ENCODE peak calls at places on chromosomes 7 and 10, in five cellular contexts. E, N, R, T and D are unnamed samples.

GRCh38 chr10:118373786-118374185 is 31.7 kb upstream of the FAM204A start:
- DNase-seq in E (no peak), N (no peak), R (no peak), T (no peak), D (no peak)

GRCh38 chr7:55177068-55177530 is 158.3 kb downstream of the EGFR start:
- DNase-seq in E (no peak), N (no peak), R (no peak), T (no peak), D (no peak)

GRCh38 chr7:78167825-78168224 is 369.3 kb downstream of the PHTF2 start:
- DNase-seq in E (no peak), N (no peak), R (no peak), T (no peak), D (no peak)

GRCh38 chr10:118272090-118272775 is 69.9 kb downstream of the FAM204A start:
- DNase-seq in E (no peak), N (no peak), R (no peak), T (no peak), D (no peak)

GRCh38 chr7:16644987-16645592 is 464 bp downstream of the ANKMY2 start:
- DNase-seq in E (no peak), N (no peak), R (peak), T (no peak), D (no peak)

GRCh38 chr7:431658-432111 is 88.0 kb downstream of the PDGFA start:
- DNase-seq in E (no peak), N (no peak), R (no peak), T (no peak), D (no peak)

GRCh38 chr7:117034851-117035462 is 81.7 kb downstream of the ST7 start:
- DNase-seq in E (no peak), N (no peak), R (no peak), T (no peak), D (no peak)

GRCh38 chr10:130179640-130180039 is 43.4 kb downstream of the GLRX3 start:
- DNase-seq in E (no peak), N (peak), R (peak), T (no peak), D (no peak)

GRCh38 chr10:3850999-3851937 is 66.3 kb upstream of the KLF6 start:
- DNase-seq in E (no peak), N (peak), R (no peak), T (no peak), D (no peak)

GRCh38 chr7:17696422-17696821 is 243.9 kb downstream of the SNX13 start:
- DNase-seq in E (no peak), N (no peak), R (no peak), T (no peak), D (no peak)

GRCh38 chr10:3531097-3531645 is 253.8 kb downstream of the KLF6 start:
- DNase-seq in E (no peak), N (no peak), R (no peak), T (no peak), D (no peak)

GRCh38 chr7:42274052-42274451 is 37.0 kb upstream of the GLI3 start:
- DNase-seq in E (no peak), N (no peak), R (no peak), T (no peak), D (no peak)

GRCh38 chr7:115475774-115476407 is 554.0 kb downstream of the MDFIC start:
- DNase-seq in E (no peak), N (no peak), R (peak), T (no peak), D (no peak)

GRCh38 chr7:14836571-14837189 is 65.9 kb downstream of the DGKB start:
- DNase-seq in E (no peak), N (no peak), R (no peak), T (no peak), D (no peak)

GRCh38 chr10:76738991-76739390 is 898.6 kb downstream of the KCNMA1 start:
- DNase-seq in E (no peak), N (no peak), R (no peak), T (no peak), D (no peak)

GRCh38 chr10:24484771-24485170 is 238.9 kb downstream of the ARHGAP21 start:
- DNase-seq in E (no peak), N (no peak), R (no peak), T (no peak), D (no peak)

GRCh38 chr7:90599038-90599437 is 2.9 kb downstream of the CDK14 start:
- DNase-seq in E (no peak), N (no peak), R (no peak), T (no peak), D (no peak)

GRCh38 chr10:24080207-24080606 is 128.7 kb upstream of the KIAA1217 start:
- DNase-seq in E (no peak), N (no peak), R (no peak), T (no peak), D (no peak)

GRCh38 chr7:87140271-87140748 is 11.9 kb upstream of the DMTF1 start:
- DNase-seq in E (no peak), N (no peak), R (no peak), T (no peak), D (no peak)

GRCh38 chr10:4243651-4244050 is 458.6 kb upstream of the KLF6 start:
- DNase-seq in E (no peak), N (no peak), R (no peak), T (no peak), D (no peak)

GRCh38 chr7:42805601-42806000 is 106.3 kb downstream of the C7orf25 start:
- DNase-seq in E (no peak), N (no peak), R (no peak), T (no peak), D (no peak)

GRCh38 chr10:109820620-109821405 is 102.5 kb downstream of the XPNPEP1 start:
- DNase-seq in E (no peak), N (no peak), R (no peak), T (no peak), D (no peak)

GRCh38 chr10:131736321-131736980 is 164.4 kb upstream of the PPP2R2D start:
- DNase-seq in E (no peak), N (no peak), R (no peak), T (no peak), D (no peak)

GRCh38 chr7:99021941-99022560 is 121.9 kb downstream of the SMURF1 start:
- DNase-seq in E (no peak), N (no peak), R (no peak), T (no peak), D (no peak)

GRCh38 chr10:20622522-20623270 is 274.4 kb downstream of the NEBL start:
- DNase-seq in E (peak), N (no peak), R (no peak), T (no peak), D (no peak)

GRCh38 chr7:73847941-73848723 is 5.8 kb upstream of the METTL27 start:
- DNase-seq in E (no peak), N (no peak), R (no peak), T (no peak), D (no peak)

GRCh38 chr7:39616138-39616537 is 7.2 kb upstream of the RALA start:
- DNase-seq in E (no peak), N (no peak), R (no peak), T (no peak), D (no peak)

GRCh38 chr10:14573666-14574261 is 200.9 kb downstream of the FAM107B start:
- DNase-seq in E (no peak), N (no peak), R (no peak), T (no peak), D (no peak)

GRCh38 chr10:112250555-112250954 is 32.6 kb upstream of the TECTB start:
- DNase-seq in E (no peak), N (no peak), R (no peak), T (no peak), D (no peak)

GRCh38 chr10:92124524-92125168 is 166.2 kb downstream of the CPEB3 start:
- DNase-seq in E (no peak), N (no peak), R (no peak), T (no peak), D (no peak)